ENCODE peak calls at places on chromosomes 16 and 17, in six cellular contexts. One of them, this sample, is unnamed.

GRCh38 chr17:66493283-66494019 is 191.0 kb downstream of the PRKCA start:
- ATAC-seq in T-helper 17 cell: no peak
- ATAC-seq in left cardiac atrium: no peak
- ATAC-seq in right cardiac atrium: no peak
- ATAC-seq in activated naive CD8-positive, alpha-beta T cell treated with anti-CD3 and anti-CD28 coated beads, Interleukin-2, amount 50 U/mL, for 24 hours: peak; percentile 30
- ATAC-seq in central memory CD8-positive, alpha-beta T cell: no peak
- ATAC-seq in this sample: no peak

GRCh38 chr17:3911271-3912053 is 4.8 kb downstream of the P2RX1 start:
- ATAC-seq in T-helper 17 cell: peak; percentile 78
- ATAC-seq in left cardiac atrium: peak; percentile 45
- ATAC-seq in right cardiac atrium: peak; percentile 9
- ATAC-seq in activated naive CD8-positive, alpha-beta T cell treated with anti-CD3 and anti-CD28 coated beads, Interleukin-2, amount 50 U/mL, for 24 hours: peak; percentile 90
- ATAC-seq in central memory CD8-positive, alpha-beta T cell: peak; percentile 94
- ATAC-seq in this sample: peak; percentile 47

GRCh38 chr17:11296994-11297393 is 56.0 kb downstream of the SHISA6 start:
- ATAC-seq in T-helper 17 cell: no peak
- ATAC-seq in left cardiac atrium: no peak
- ATAC-seq in right cardiac atrium: no peak
- ATAC-seq in activated naive CD8-positive, alpha-beta T cell treated with anti-CD3 and anti-CD28 coated beads, Interleukin-2, amount 50 U/mL, for 24 hours: no peak
- ATAC-seq in central memory CD8-positive, alpha-beta T cell: no peak
- ATAC-seq in this sample: no peak

GRCh38 chr17:56902350-56902749 is 11.5 kb downstream of the TRIM25 start:
- ATAC-seq in T-helper 17 cell: no peak
- ATAC-seq in left cardiac atrium: no peak
- ATAC-seq in right cardiac atrium: peak; percentile 9
- ATAC-seq in activated naive CD8-positive, alpha-beta T cell treated with anti-CD3 and anti-CD28 coated beads, Interleukin-2, amount 50 U/mL, for 24 hours: no peak
- ATAC-seq in central memory CD8-positive, alpha-beta T cell: no peak
- ATAC-seq in this sample: no peak

GRCh38 chr16:13557476-13557875 is 362.5 kb upstream of the ERCC4 start:
- ATAC-seq in T-helper 17 cell: no peak
- ATAC-seq in left cardiac atrium: no peak
- ATAC-seq in right cardiac atrium: no peak
- ATAC-seq in activated naive CD8-positive, alpha-beta T cell treated with anti-CD3 and anti-CD28 coated beads, Interleukin-2, amount 50 U/mL, for 24 hours: no peak
- ATAC-seq in central memory CD8-positive, alpha-beta T cell: no peak
- ATAC-seq in this sample: no peak

GRCh38 chr16:19330801-19331484 is 45.4 kb downstream of the CLEC19A start:
- ATAC-seq in T-helper 17 cell: no peak
- ATAC-seq in left cardiac atrium: peak; percentile 15
- ATAC-seq in right cardiac atrium: peak; percentile 24
- ATAC-seq in activated naive CD8-positive, alpha-beta T cell treated with anti-CD3 and anti-CD28 coated beads, Interleukin-2, amount 50 U/mL, for 24 hours: no peak
- ATAC-seq in central memory CD8-positive, alpha-beta T cell: no peak
- ATAC-seq in this sample: peak; percentile 60

GRCh38 chr17:11026903-11027302 is 189.0 kb upstream of the PIRT start:
- ATAC-seq in T-helper 17 cell: no peak
- ATAC-seq in left cardiac atrium: no peak
- ATAC-seq in right cardiac atrium: no peak
- ATAC-seq in activated naive CD8-positive, alpha-beta T cell treated with anti-CD3 and anti-CD28 coated beads, Interleukin-2, amount 50 U/mL, for 24 hours: no peak
- ATAC-seq in central memory CD8-positive, alpha-beta T cell: no peak
- ATAC-seq in this sample: no peak

GRCh38 chr17:27230996-27231395 is 62.9 kb upstream of the WSB1 start:
- ATAC-seq in T-helper 17 cell: no peak
- ATAC-seq in left cardiac atrium: no peak
- ATAC-seq in right cardiac atrium: no peak
- ATAC-seq in activated naive CD8-positive, alpha-beta T cell treated with anti-CD3 and anti-CD28 coated beads, Interleukin-2, amount 50 U/mL, for 24 hours: no peak
- ATAC-seq in central memory CD8-positive, alpha-beta T cell: no peak
- ATAC-seq in this sample: no peak

GRCh38 chr16:52535076-52535475 is 11.9 kb downstream of the TOX3 start:
- ATAC-seq in T-helper 17 cell: no peak
- ATAC-seq in left cardiac atrium: no peak
- ATAC-seq in right cardiac atrium: no peak
- ATAC-seq in activated naive CD8-positive, alpha-beta T cell treated with anti-CD3 and anti-CD28 coated beads, Interleukin-2, amount 50 U/mL, for 24 hours: no peak
- ATAC-seq in central memory CD8-positive, alpha-beta T cell: no peak
- ATAC-seq in this sample: no peak

GRCh38 chr17:41391535-41391934 is 5.9 kb downstream of the KRT31 start:
- ATAC-seq in T-helper 17 cell: no peak
- ATAC-seq in left cardiac atrium: no peak
- ATAC-seq in right cardiac atrium: no peak
- ATAC-seq in activated naive CD8-positive, alpha-beta T cell treated with anti-CD3 and anti-CD28 coated beads, Interleukin-2, amount 50 U/mL, for 24 hours: no peak
- ATAC-seq in central memory CD8-positive, alpha-beta T cell: no peak
- ATAC-seq in this sample: no peak

GRCh38 chr17:71180801-71181385 is 939.9 kb upstream of the SOX9 start:
- ATAC-seq in T-helper 17 cell: no peak
- ATAC-seq in left cardiac atrium: no peak
- ATAC-seq in right cardiac atrium: no peak
- ATAC-seq in activated naive CD8-positive, alpha-beta T cell treated with anti-CD3 and anti-CD28 coated beads, Interleukin-2, amount 50 U/mL, for 24 hours: no peak
- ATAC-seq in central memory CD8-positive, alpha-beta T cell: no peak
- ATAC-seq in this sample: no peak

GRCh38 chr17:17491031-17491471 is 5.1 kb downstream of the RASD1 start:
- ATAC-seq in T-helper 17 cell: no peak
- ATAC-seq in left cardiac atrium: no peak
- ATAC-seq in right cardiac atrium: peak; percentile 11
- ATAC-seq in activated naive CD8-positive, alpha-beta T cell treated with anti-CD3 and anti-CD28 coated beads, Interleukin-2, amount 50 U/mL, for 24 hours: no peak
- ATAC-seq in central memory CD8-positive, alpha-beta T cell: no peak
- ATAC-seq in this sample: no peak

GRCh38 chr17:48055531-48056245 is 7.5 kb downstream of the NFE2L1 start:
- ATAC-seq in T-helper 17 cell: no peak
- ATAC-seq in left cardiac atrium: no peak
- ATAC-seq in right cardiac atrium: no peak
- ATAC-seq in activated naive CD8-positive, alpha-beta T cell treated with anti-CD3 and anti-CD28 coated beads, Interleukin-2, amount 50 U/mL, for 24 hours: peak; percentile 83
- ATAC-seq in central memory CD8-positive, alpha-beta T cell: no peak
- ATAC-seq in this sample: no peak

This sample was measured in gastroesophageal sphincter.